ENCODE peak calls at places on chromosomes 11 and 22, in ten cellular contexts. X is astrocyte; I is fibroblast of lung; Q is Peyer's patch; R is trophoblast cell; M is ascending aorta; L is mammary epithelial cell; T is GM23248; A is IMR-90; O is CD8-positive, alpha-beta memory T cell. K is an unnamed sample.

GRCh38 chr22:27420817-27421361 is 380.7 kb downstream of the MN1 start:
- DNase-seq in R (peak; percentile 48), M (peak; percentile 93), T (peak; percentile 92), O (no peak), L (peak; percentile 82), Q (peak; percentile 63), I (peak; percentile 93), A (peak; percentile 95), X (peak; percentile 96), K (peak; percentile 85)

GRCh38 chr22:31179345-31179744 is 19.4 kb downstream of the RNF185 start:
- DNase-seq in R (no peak), M (no peak), X (peak; percentile 55), I (no peak), L (peak; percentile 67), O (no peak), Q (peak; percentile 51), A (peak; percentile 23), T (peak; percentile 76), K (no peak)

GRCh38 chr11:27293500-27294417 is 69.3 kb downstream of the CCDC34 start:
- DNase-seq in I (no peak), L (peak; percentile 29), T (peak; percentile 90), M (no peak), Q (no peak), O (no peak), X (peak; percentile 87), A (peak; percentile 68), R (no peak), K (no peak)

GRCh38 chr22:43840851-43841250 is 21.5 kb downstream of the SULT4A1 start:
- DNase-seq in R (no peak), A (no peak), L (no peak), I (no peak), X (no peak), O (no peak), T (no peak), M (no peak), Q (no peak), K (no peak)

GRCh38 chr11:69437001-69437875 is 44.2 kb upstream of the LINC01488 start:
- DNase-seq in R (peak; percentile 92), Q (no peak), T (no peak), M (no peak), X (peak; percentile 57), O (no peak), I (no peak), A (no peak), L (peak; percentile 82), K (no peak)

GRCh38 chr11:120801801-120802689 is 221.9 kb upstream of the TBCEL start:
- DNase-seq in O (peak; percentile 16), X (peak; percentile 30), R (peak; percentile 86), M (peak; percentile 68), A (peak; percentile 50), I (peak; percentile 64), Q (peak; percentile 79), L (peak; percentile 40), T (peak; percentile 68), K (peak; percentile 15)

GRCh38 chr22:47098554-47098953 is 336.1 kb downstream of the TBC1D22A start:
- DNase-seq in I (no peak), L (no peak), A (no peak), R (no peak), Q (no peak), O (no peak), M (no peak), X (no peak), T (no peak), K (no peak)

GRCh38 chr11:77525455-77526091 is 51.7 kb upstream of the PAK1 start:
- DNase-seq in T (peak; percentile 31), I (no peak), L (no peak), Q (no peak), O (no peak), X (no peak), M (no peak), R (no peak), A (peak; percentile 10), K (no peak)

GRCh38 chr11:64069401-64070300 is 33.9 kb downstream of the FLRT1 start:
- DNase-seq in A (no peak), M (no peak), L (no peak), Q (no peak), I (no peak), O (no peak), T (no peak), R (no peak), X (no peak), K (no peak)

GRCh38 chr11:64065141-64065465 is 29.4 kb downstream of the FLRT1 start:
- DNase-seq in X (no peak), O (no peak), T (no peak), I (no peak), L (no peak), M (no peak), Q (no peak), R (no peak), A (no peak), K (no peak)

GRCh38 chr11:64068705-64069400 is 33.1 kb downstream of the FLRT1 start:
- DNase-seq in I (no peak), Q (no peak), L (no peak), X (no peak), O (no peak), M (no peak), T (no peak), R (no peak), A (no peak), K (no peak)

GRCh38 chr11:64065712-64066111 is 30.0 kb downstream of the FLRT1 start:
- DNase-seq in A (no peak), Q (no peak), L (no peak), I (no peak), R (no peak), O (no peak), X (no peak), T (no peak), M (no peak), K (no peak)

DNA sequence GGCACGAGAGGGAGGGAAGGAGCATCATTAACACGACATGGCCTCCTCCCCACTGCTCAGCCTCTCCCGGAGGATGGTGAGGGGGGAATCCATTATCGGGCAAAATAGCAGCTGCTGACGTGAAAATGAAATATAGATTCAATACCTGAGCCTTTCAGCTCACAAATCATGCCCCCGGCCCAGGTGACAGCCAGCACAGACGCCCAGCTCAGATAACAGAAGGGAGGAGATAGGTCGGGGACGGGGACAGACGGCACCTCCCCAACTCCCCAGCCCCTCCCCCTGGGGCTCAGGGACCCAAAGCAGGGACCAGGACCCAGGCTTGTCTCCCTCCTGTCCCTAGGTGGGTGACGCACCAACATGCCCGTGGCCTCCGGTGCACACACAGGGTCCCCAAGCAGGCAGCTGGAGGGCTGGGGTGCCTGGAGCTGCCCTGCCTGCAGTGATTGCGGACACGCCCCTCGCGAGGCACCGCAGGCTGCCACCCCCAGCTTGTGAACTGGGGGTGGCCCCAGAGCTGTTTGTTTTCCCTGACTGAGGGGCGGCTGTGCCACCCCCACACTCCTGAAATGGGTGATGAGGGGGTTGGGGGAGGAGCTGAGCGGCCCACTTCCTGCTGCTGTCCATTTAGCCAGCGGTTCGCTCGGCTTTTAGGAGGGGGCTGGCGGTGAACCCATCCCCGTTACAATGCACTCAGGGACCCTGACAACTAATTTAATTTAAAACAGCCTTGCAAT is 31.7 kb downstream of the FLRT1 start:
- DNase-seq in L (no peak), A (no peak), R (no peak), I (no peak), X (no peak), M (no peak), O (peak; percentile 24), T (no peak), Q (no peak), K (no peak)
- H3K27me3 ChIP-seq in L (no peaks in the 10 kb centered on the region), A (peaks cover 6% of the 10 kb centered on the region), R (no peaks in the 10 kb centered on the region), I (no peaks in the 10 kb centered on the region), X (peaks cover 3% of the 10 kb centered on the region), M (no peaks in the 10 kb centered on the region), O (no peaks in the 10 kb centered on the region), T (no peaks in the 10 kb centered on the region), Q (no peaks in the 10 kb centered on the region), K (peaks cover 30% of the 10 kb centered on the region)

DNA sequence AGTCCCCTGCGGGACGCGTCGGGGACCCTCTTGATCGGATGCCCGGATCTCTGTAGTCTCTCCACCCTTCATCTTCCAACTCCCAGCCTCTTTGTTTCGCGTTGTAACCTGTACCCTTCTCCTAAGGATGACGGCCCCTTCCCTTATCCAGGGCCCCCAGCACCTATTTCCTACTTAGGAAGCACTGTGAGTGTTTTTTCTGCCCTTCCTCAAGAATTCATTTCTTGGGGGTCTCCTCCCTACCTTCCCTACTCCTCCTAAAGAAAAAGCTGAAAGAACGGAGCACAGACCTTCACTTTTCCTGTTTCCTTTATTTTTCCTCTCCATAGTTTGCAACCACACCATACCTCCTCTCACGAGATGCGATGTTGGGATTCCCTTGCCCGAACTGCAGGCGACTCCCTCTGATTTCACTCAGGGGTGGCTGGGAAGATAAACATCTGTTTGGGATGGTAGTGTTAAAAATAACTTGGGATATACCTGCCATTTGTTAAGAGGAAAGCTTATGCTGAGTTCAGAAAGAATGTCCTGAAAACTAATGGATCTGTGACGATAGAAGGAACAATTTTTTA is 593 bp downstream of the FAM118B start:
- DNase-seq in Q (no peak), A (peak; percentile 24), X (no peak), O (no peak), R (peak; percentile 15), L (peak; percentile 4), M (no peak), T (peak; percentile 58), I (peak; percentile 21), K (no peak)
- H3K27ac ChIP-seq in Q (peak overlapping the region; percentile 70), A (peak overlapping the region; percentile 52), X (peak overlapping the region; percentile 56), O (peak overlapping the region; percentile 77), R (no peak overlapping the region), L (peak overlapping the region; percentile 24), M (peak overlapping the region; percentile 6), T (peak overlapping the region; percentile 18), I (peak overlapping the region; percentile 72), K (peak overlapping the region; percentile 42)

GRCh38 chr22:39522567-39523300 is 2.4 kb downstream of the ATF4 start:
- DNase-seq in L (peak; percentile 47), T (peak; percentile 92), O (no peak), Q (no peak), A (peak; percentile 66), I (peak; percentile 71), R (peak; percentile 77), X (peak; percentile 49), M (no peak), K (no peak)
- H3K4me3 ChIP-seq in L (peak overlapping the region; percentile 96), T (peak overlapping the region; percentile 86), O (peak overlapping the region; percentile 33), Q (peak overlapping the region; percentile 96), A (peak overlapping the region; percentile 89), I (peak overlapping the region; percentile 70), R (peak overlapping the region; percentile 54), X (peak overlapping the region; percentile 99), M (peak overlapping the region; percentile 92), K (peak overlapping the region; percentile 87)

GRCh38 chr11:113865873-113866272 is 9.5 kb downstream of the USP28 start:
- DNase-seq in Q (no peak), A (no peak), M (no peak), X (no peak), I (no peak), T (no peak), O (no peak), R (no peak), L (no peak), K (no peak)

GRCh38 chr11:113864410-113864809 is 11.0 kb downstream of the USP28 start:
- DNase-seq in T (no peak), Q (no peak), A (no peak), M (no peak), X (no peak), O (no peak), I (no peak), R (no peak), L (no peak), K (no peak)

GRCh38 chr11:113856966-113857759 is 18.2 kb downstream of the USP28 start:
- DNase-seq in A (no peak), X (no peak), M (no peak), L (no peak), I (no peak), O (no peak), T (no peak), R (no peak), Q (no peak), K (no peak)

GRCh38 chr11:113859665-113860064 is 15.7 kb downstream of the USP28 start:
- DNase-seq in R (no peak), T (no peak), L (peak; percentile 80), O (no peak), Q (no peak), X (no peak), M (no peak), I (no peak), A (no peak), K (no peak)

GRCh38 chr11:113862430-113862829 is 12.9 kb downstream of the USP28 start:
- DNase-seq in O (no peak), I (no peak), L (peak; percentile 15), X (peak; percentile 36), T (no peak), Q (no peak), M (no peak), A (peak; percentile 71), R (peak; percentile 81), K (no peak)
- H3K27me3 ChIP-seq in O (no peaks in the 10 kb centered on the region), I (no peaks in the 10 kb centered on the region), L (no peaks in the 10 kb centered on the region), X (no peaks in the 10 kb centered on the region), T (no peaks in the 10 kb centered on the region), Q (no peaks in the 10 kb centered on the region), M (no peaks in the 10 kb centered on the region), A (no peaks in the 10 kb centered on the region), R (no peaks in the 10 kb centered on the region), K (no peaks in the 10 kb centered on the region)